ENCODE peak calls at places on chromosomes 7 and 10, in six cellular contexts. One of them, this sample, is unnamed.

GRCh38 chr7:22060197-22060596 is 114.5 kb upstream of the CDCA7L start:
- DNase-seq in uterus: no peak
- DNase-seq in HCT116: no peak
- DNase-seq in nephron progenitor cell: no peak
- DNase-seq in GM20000: no peak
- DNase-seq in cardiac muscle cell: no peak
- DNase-seq in this sample: no peak

GRCh38 chr10:32687116-32687515 is 241.2 kb downstream of the CCDC7 start:
- DNase-seq in HCT116: no peak
- DNase-seq in nephron progenitor cell: no peak
- DNase-seq in GM20000: no peak
- DNase-seq in cardiac muscle cell: no peak
- DNase-seq in uterus: no peak
- DNase-seq in this sample: no peak

GRCh38 chr7:77436889-77437265 is 20.7 kb upstream of the GSAP start:
- DNase-seq in GM20000: no peak
- DNase-seq in nephron progenitor cell: no peak
- DNase-seq in uterus: no peak
- DNase-seq in cardiac muscle cell: no peak
- DNase-seq in HCT116: no peak
- DNase-seq in this sample: no peak

GRCh38 chr7:33196194-33196593 is 66.8 kb downstream of the BBS9 start:
- DNase-seq in GM20000: no peak
- DNase-seq in HCT116: no peak
- DNase-seq in uterus: no peak
- DNase-seq in nephron progenitor cell: no peak
- DNase-seq in cardiac muscle cell: peak; percentile 68
- DNase-seq in this sample: peak; percentile 49

GRCh38 chr10:84523509-84523908 is 195.1 kb downstream of the CCSER2 start:
- DNase-seq in HCT116: no peak
- DNase-seq in uterus: no peak
- DNase-seq in nephron progenitor cell: peak; percentile 25
- DNase-seq in cardiac muscle cell: peak; percentile 33
- DNase-seq in GM20000: no peak
- DNase-seq in this sample: no peak

GRCh38 chr7:104643587-104644217 is 315.3 kb downstream of the LHFPL3 start:
- DNase-seq in cardiac muscle cell: peak; percentile 26
- DNase-seq in GM20000: no peak
- DNase-seq in nephron progenitor cell: peak; percentile 30
- DNase-seq in HCT116: peak; percentile 15
- DNase-seq in uterus: no peak
- DNase-seq in this sample: peak; percentile 49

GRCh38 chr10:46541017-46541661 is 15.3 kb downstream of the GPRIN2 start:
- DNase-seq in HCT116: no peak
- DNase-seq in cardiac muscle cell: peak; percentile 51
- DNase-seq in GM20000: no peak
- DNase-seq in uterus: peak; percentile 18
- DNase-seq in nephron progenitor cell: peak; percentile 93
- DNase-seq in this sample: peak; percentile 84

GRCh38 chr10:119375574-119376265 is 166.8 kb downstream of the RGS10 start:
- DNase-seq in cardiac muscle cell: peak; percentile 55
- DNase-seq in nephron progenitor cell: peak; percentile 38
- DNase-seq in GM20000: no peak
- DNase-seq in uterus: no peak
- DNase-seq in HCT116: no peak
- DNase-seq in this sample: no peak

GRCh38 chr7:154342971-154343633 is 290.9 kb downstream of the DPP6 start:
- DNase-seq in nephron progenitor cell: no peak
- DNase-seq in GM20000: no peak
- DNase-seq in cardiac muscle cell: no peak
- DNase-seq in uterus: no peak
- DNase-seq in HCT116: no peak
- DNase-seq in this sample: no peak

GRCh38 chr10:112246-112645 is 23.0 kb upstream of the ZMYND11 start:
- DNase-seq in uterus: no peak
- DNase-seq in nephron progenitor cell: no peak
- DNase-seq in GM20000: no peak
- DNase-seq in cardiac muscle cell: no peak
- DNase-seq in HCT116: no peak
- DNase-seq in this sample: no peak

GRCh38 chr7:30921540-30921930 is 9.9 kb downstream of the AQP1 start:
- DNase-seq in GM20000: no peak
- DNase-seq in uterus: no peak
- DNase-seq in cardiac muscle cell: no peak
- DNase-seq in HCT116: no peak
- DNase-seq in nephron progenitor cell: no peak
- DNase-seq in this sample: peak; percentile 31

GRCh38 chr10:126233182-126233581 is 155.1 kb downstream of the ADAM12 start:
- DNase-seq in nephron progenitor cell: no peak
- DNase-seq in cardiac muscle cell: no peak
- DNase-seq in HCT116: no peak
- DNase-seq in GM20000: no peak
- DNase-seq in uterus: no peak
- DNase-seq in this sample: no peak

GRCh38 chr7:82343-83155 is 109.8 kb upstream of the FAM20C start:
- DNase-seq in nephron progenitor cell: no peak
- DNase-seq in cardiac muscle cell: no peak
- DNase-seq in HCT116: no peak
- DNase-seq in GM20000: no peak
- DNase-seq in uterus: peak; percentile 6
- DNase-seq in this sample: peak; percentile 59

GRCh38 chr10:124125305-124126116 is 32.1 kb upstream of the CHST15 start:
- DNase-seq in uterus: no peak
- DNase-seq in HCT116: peak; percentile 29
- DNase-seq in cardiac muscle cell: peak; percentile 26
- DNase-seq in nephron progenitor cell: no peak
- DNase-seq in GM20000: no peak
- DNase-seq in this sample: no peak

GRCh38 chr7:43636093-43636492 is 53.2 kb downstream of the STK17A start:
- DNase-seq in HCT116: no peak
- DNase-seq in nephron progenitor cell: no peak
- DNase-seq in GM20000: no peak
- DNase-seq in cardiac muscle cell: peak; percentile 59
- DNase-seq in uterus: no peak
- DNase-seq in this sample: no peak

GRCh38 chr7:39051707-39052106 is 74.0 kb downstream of the POU6F2 start:
- DNase-seq in uterus: no peak
- DNase-seq in HCT116: no peak
- DNase-seq in nephron progenitor cell: no peak
- DNase-seq in cardiac muscle cell: no peak
- DNase-seq in GM20000: no peak
- DNase-seq in this sample: no peak

GRCh38 chr7:44306608-44307007 is 18.8 kb downstream of the CAMK2B start:
- DNase-seq in uterus: no peak
- DNase-seq in GM20000: peak; percentile 33
- DNase-seq in HCT116: no peak
- DNase-seq in nephron progenitor cell: no peak
- DNase-seq in cardiac muscle cell: no peak
- DNase-seq in this sample: no peak

GRCh38 chr7:87225696-87226095 is 6.2 kb upstream of the TMEM243 start:
- DNase-seq in HCT116: no peak
- DNase-seq in GM20000: no peak
- DNase-seq in nephron progenitor cell: no peak
- DNase-seq in uterus: no peak
- DNase-seq in cardiac muscle cell: no peak
- DNase-seq in this sample: no peak
- TF ChIP-seq CTCF in HCT116: no peak
- TF ChIP-seq CTCF in GM20000: no peak
- TF ChIP-seq CTCF in nephron progenitor cell: no peak
- TF ChIP-seq CTCF in uterus: no peak
- TF ChIP-seq CTCF in cardiac muscle cell: no peak
- TF ChIP-seq CTCF in this sample: peak; percentile 20

DNA sequence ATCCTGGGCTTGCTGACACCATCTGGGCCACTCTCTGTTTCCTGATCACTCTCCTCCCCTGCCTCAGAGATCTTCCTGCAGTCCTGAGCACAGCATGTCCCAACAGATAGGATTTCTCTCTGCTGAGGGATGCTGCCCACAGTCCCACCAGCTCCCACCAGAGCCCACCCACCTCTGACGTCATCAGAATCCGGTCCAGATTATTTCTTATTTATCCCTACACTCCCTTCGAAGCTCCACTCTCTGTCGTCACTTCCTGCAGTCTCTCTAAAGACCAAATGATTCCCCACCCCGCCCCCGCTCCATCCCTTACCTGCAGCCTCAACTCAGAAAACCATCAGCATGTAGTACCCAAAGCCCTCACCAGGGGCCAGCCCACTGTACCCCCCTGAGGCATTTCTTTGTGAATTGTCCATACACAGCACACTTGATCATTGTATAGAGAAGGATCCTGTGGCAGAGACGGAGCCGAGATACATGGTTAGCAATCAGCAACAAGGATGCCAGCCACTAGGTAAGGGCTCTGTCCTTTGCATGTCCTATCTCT is 192.0 kb upstream of the MGMT start:
- DNase-seq in uterus: no peak
- DNase-seq in GM20000: no peak
- DNase-seq in nephron progenitor cell: peak; percentile 10
- DNase-seq in HCT116: no peak
- DNase-seq in cardiac muscle cell: no peak
- DNase-seq in this sample: peak; percentile 30
- TF ChIP-seq CTCF in uterus: no peak
- TF ChIP-seq CTCF in GM20000: no peak
- TF ChIP-seq CTCF in nephron progenitor cell: no peak
- TF ChIP-seq CTCF in HCT116: peak; percentile 27
- TF ChIP-seq CTCF in cardiac muscle cell: no peak
- TF ChIP-seq CTCF in this sample: no peak

DNA sequence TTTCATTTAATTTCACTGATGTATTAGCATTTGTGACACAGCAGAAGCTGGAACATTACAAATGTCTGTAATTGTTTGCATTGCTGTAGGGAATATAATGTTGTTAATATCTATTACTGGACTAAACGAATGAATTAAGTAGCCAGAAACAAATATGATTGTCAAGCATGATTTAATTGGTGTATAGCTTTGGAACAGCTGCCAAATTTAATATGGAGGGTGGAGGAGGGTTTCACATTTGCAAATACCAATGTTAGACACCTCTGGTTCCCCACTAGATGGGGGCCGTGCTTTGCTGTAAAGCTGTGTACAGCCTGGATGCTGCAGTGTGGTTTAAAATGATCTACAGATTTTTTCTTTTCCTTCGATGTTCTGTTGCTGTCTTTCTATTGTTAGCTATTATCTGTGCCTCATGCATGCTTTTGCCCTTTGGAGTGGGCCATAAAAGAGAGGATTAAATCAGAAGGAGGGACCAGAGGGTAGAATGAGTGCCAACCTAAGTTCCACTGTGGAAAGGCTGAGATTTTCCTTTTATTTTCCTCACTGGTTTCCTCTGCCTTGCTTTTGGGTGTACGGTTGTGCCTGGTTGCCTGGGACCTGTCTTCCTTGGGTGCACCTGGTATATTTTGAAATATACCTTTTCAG is 23.1 kb downstream of the DNAJB9 start:
- DNase-seq in nephron progenitor cell: peak; percentile 15
- DNase-seq in GM20000: no peak
- DNase-seq in HCT116: no peak
- DNase-seq in uterus: no peak
- DNase-seq in cardiac muscle cell: peak; percentile 38
- DNase-seq in this sample: peak; percentile 76
- TF ChIP-seq CTCF in nephron progenitor cell: no peak
- TF ChIP-seq CTCF in GM20000: no peak
- TF ChIP-seq CTCF in HCT116: no peak
- TF ChIP-seq CTCF in uterus: no peak
- TF ChIP-seq CTCF in cardiac muscle cell: peak; percentile 30
- TF ChIP-seq CTCF in this sample: peak; percentile 48

DNA sequence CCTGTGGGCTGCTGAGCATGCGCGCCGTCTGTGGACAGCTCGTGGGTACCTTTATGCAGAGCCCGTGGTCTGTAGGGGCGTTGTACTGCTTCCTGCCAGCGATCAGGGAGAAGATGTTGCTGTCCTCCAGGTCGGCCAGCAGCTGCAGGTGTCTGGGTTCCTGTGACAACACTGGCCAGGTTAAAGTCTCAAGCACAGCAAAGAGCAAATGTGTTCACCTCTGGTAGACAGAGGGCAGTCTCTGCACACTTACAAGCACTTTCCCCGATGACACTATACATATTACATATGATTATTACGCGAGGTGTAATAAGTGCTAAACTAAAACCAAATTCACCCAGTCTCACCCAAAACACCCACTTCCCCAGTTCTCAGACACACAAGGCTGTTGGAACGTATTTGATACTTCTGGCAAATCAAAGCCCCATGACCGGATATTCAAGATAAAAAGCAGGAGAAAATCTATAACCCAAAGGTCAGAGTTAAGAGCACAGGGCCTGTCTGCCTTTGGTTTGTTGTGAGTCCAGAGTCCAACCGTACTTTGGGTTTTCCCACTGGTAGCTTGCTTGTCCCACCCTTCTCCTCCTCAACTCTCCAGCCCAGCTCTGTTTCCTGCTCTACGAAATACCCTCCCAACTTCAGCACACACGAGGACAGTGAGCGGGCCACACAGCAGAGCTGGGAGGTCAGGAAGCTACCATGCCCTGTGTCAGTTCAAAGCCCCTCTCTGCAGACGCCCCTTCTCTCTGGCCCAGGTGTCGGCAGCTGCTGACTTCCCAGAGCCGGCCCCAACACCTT is 49.7 kb upstream of the DDC start:
- DNase-seq in HCT116: no peak
- DNase-seq in GM20000: no peak
- DNase-seq in nephron progenitor cell: no peak
- DNase-seq in cardiac muscle cell: peak; percentile 7
- DNase-seq in uterus: no peak
- DNase-seq in this sample: no peak
- TF ChIP-seq CTCF in HCT116: peak; percentile 11
- TF ChIP-seq CTCF in GM20000: peak; percentile 26
- TF ChIP-seq CTCF in nephron progenitor cell: no peak
- TF ChIP-seq CTCF in cardiac muscle cell: peak; percentile 20
- TF ChIP-seq CTCF in uterus: peak; percentile 25
- TF ChIP-seq CTCF in this sample: peak; percentile 35